ENCODE peak calls at places on chromosome 15, in nine cellular contexts. One of them, this sample, is unnamed. For H3K4me1, the result is how much of the 10 kb centered on the place peaks cover.

GRCh38 chr15:70289191-70289955 is 191.7 kb upstream of the TLE3 start:
- DNase-seq in tibial artery: no peak
- DNase-seq in transverse colon: no peak
- DNase-seq in right cardiac atrium: no peak
- DNase-seq in left ventricle myocardium inferior: no peak
- DNase-seq in upper lobe of right lung: peak
- DNase-seq in IMR-90: no peak
- DNase-seq in suprapubic skin: no peak
- DNase-seq in colonic mucosa: no peak
- DNase-seq in this sample: no peak

GRCh38 chr15:97947465-97948262 is 12.8 kb upstream of the ARRDC4 start:
- DNase-seq in tibial artery: no peak
- DNase-seq in transverse colon: peak
- DNase-seq in right cardiac atrium: no peak
- DNase-seq in left ventricle myocardium inferior: no peak
- DNase-seq in upper lobe of right lung: no peak
- DNase-seq in IMR-90: peak
- DNase-seq in suprapubic skin: no peak
- DNase-seq in colonic mucosa: peak
- DNase-seq in this sample: no peak

GRCh38 chr15:35925634-35926380 is 379.8 kb upstream of the DPH6 start:
- DNase-seq in tibial artery: no peak
- DNase-seq in transverse colon: no peak
- DNase-seq in right cardiac atrium: no peak
- DNase-seq in left ventricle myocardium inferior: no peak
- DNase-seq in upper lobe of right lung: no peak
- DNase-seq in IMR-90: peak
- DNase-seq in suprapubic skin: no peak
- DNase-seq in colonic mucosa: no peak
- DNase-seq in this sample: no peak

GRCh38 chr15:76337739-76338554 is 1.4 kb downstream of the ISL2 start:
- DNase-seq in tibial artery: no peak
- DNase-seq in transverse colon: peak
- DNase-seq in right cardiac atrium: no peak
- DNase-seq in left ventricle myocardium inferior: no peak
- DNase-seq in upper lobe of right lung: no peak
- DNase-seq in IMR-90: no peak
- DNase-seq in suprapubic skin: no peak
- DNase-seq in colonic mucosa: no peak
- DNase-seq in this sample: no peak

GRCh38 chr15:84657748-84658079 is 285 bp downstream of the NMB start:
- DNase-seq in tibial artery: no peak
- DNase-seq in transverse colon: peak
- DNase-seq in right cardiac atrium: no peak
- DNase-seq in left ventricle myocardium inferior: no peak
- DNase-seq in upper lobe of right lung: no peak
- DNase-seq in IMR-90: no peak
- DNase-seq in suprapubic skin: no peak
- DNase-seq in colonic mucosa: no peak
- DNase-seq in this sample: no peak

GRCh38 chr15:34079904-34080303 is 21.8 kb downstream of the EMC7 start:
- DNase-seq in tibial artery: no peak
- DNase-seq in transverse colon: no peak
- DNase-seq in right cardiac atrium: no peak
- DNase-seq in left ventricle myocardium inferior: no peak
- DNase-seq in upper lobe of right lung: no peak
- DNase-seq in IMR-90: no peak
- DNase-seq in suprapubic skin: no peak
- DNase-seq in colonic mucosa: no peak
- DNase-seq in this sample: no peak

GRCh38 chr15:73346735-73347312 is 21.9 kb downstream of the HCN4 start:
- DNase-seq in tibial artery: no peak
- DNase-seq in transverse colon: peak
- DNase-seq in right cardiac atrium: peak
- DNase-seq in left ventricle myocardium inferior: peak
- DNase-seq in upper lobe of right lung: peak
- DNase-seq in IMR-90: peak
- DNase-seq in suprapubic skin: no peak
- DNase-seq in colonic mucosa: peak
- DNase-seq in this sample: no peak

GRCh38 chr15:61685513-61685912 is 374.7 kb downstream of the VPS13C start:
- DNase-seq in tibial artery: no peak
- DNase-seq in transverse colon: no peak
- DNase-seq in right cardiac atrium: no peak
- DNase-seq in left ventricle myocardium inferior: no peak
- DNase-seq in upper lobe of right lung: no peak
- DNase-seq in IMR-90: no peak
- DNase-seq in suprapubic skin: no peak
- DNase-seq in colonic mucosa: no peak
- DNase-seq in this sample: no peak

GRCh38 chr15:87357608-87358007 is 898.9 kb downstream of the NTRK3 start:
- DNase-seq in tibial artery: no peak
- DNase-seq in transverse colon: no peak
- DNase-seq in right cardiac atrium: no peak
- DNase-seq in left ventricle myocardium inferior: no peak
- DNase-seq in upper lobe of right lung: no peak
- DNase-seq in IMR-90: no peak
- DNase-seq in suprapubic skin: no peak
- DNase-seq in colonic mucosa: no peak
- DNase-seq in this sample: no peak

GRCh38 chr15:58546635-58547627 is 115.1 kb downstream of the LIPC start:
- DNase-seq in tibial artery: peak
- DNase-seq in transverse colon: no peak
- DNase-seq in right cardiac atrium: peak
- DNase-seq in left ventricle myocardium inferior: peak
- DNase-seq in upper lobe of right lung: peak
- DNase-seq in IMR-90: peak
- DNase-seq in suprapubic skin: no peak
- DNase-seq in colonic mucosa: no peak
- DNase-seq in this sample: peak

GRCh38 chr15:59174846-59175831 is 31.5 kb upstream of the LDHAL6B start:
- DNase-seq in tibial artery: peak
- DNase-seq in transverse colon: peak
- DNase-seq in right cardiac atrium: peak
- DNase-seq in left ventricle myocardium inferior: peak
- DNase-seq in upper lobe of right lung: peak
- DNase-seq in IMR-90: peak
- DNase-seq in suprapubic skin: no peak
- DNase-seq in colonic mucosa: peak
- DNase-seq in this sample: no peak

GRCh38 chr15:83046558-83047127 is 20.4 kb downstream of the BTBD1 start:
- DNase-seq in tibial artery: no peak
- DNase-seq in transverse colon: no peak
- DNase-seq in right cardiac atrium: no peak
- DNase-seq in left ventricle myocardium inferior: no peak
- DNase-seq in upper lobe of right lung: no peak
- DNase-seq in IMR-90: peak
- DNase-seq in suprapubic skin: no peak
- DNase-seq in colonic mucosa: no peak
- DNase-seq in this sample: no peak

GRCh38 chr15:73633991-73634495 is 854 bp upstream of the NPTN start:
- DNase-seq in tibial artery: no peak
- DNase-seq in transverse colon: no peak
- DNase-seq in right cardiac atrium: no peak
- DNase-seq in left ventricle myocardium inferior: no peak
- DNase-seq in upper lobe of right lung: no peak
- DNase-seq in IMR-90: peak
- DNase-seq in suprapubic skin: no peak
- DNase-seq in colonic mucosa: no peak
- DNase-seq in this sample: no peak

GRCh38 chr15:78421241-78421994 is 16.6 kb upstream of the IREB2 start:
- DNase-seq in tibial artery: no peak
- DNase-seq in transverse colon: no peak
- DNase-seq in right cardiac atrium: no peak
- DNase-seq in left ventricle myocardium inferior: no peak
- DNase-seq in upper lobe of right lung: no peak
- DNase-seq in IMR-90: no peak
- DNase-seq in suprapubic skin: no peak
- DNase-seq in colonic mucosa: no peak
- DNase-seq in this sample: no peak

GRCh38 chr15:67824900-67825879 is at the start of gene SKOR1:
- DNase-seq in tibial artery: no peak
- DNase-seq in transverse colon: no peak
- DNase-seq in right cardiac atrium: no peak
- DNase-seq in left ventricle myocardium inferior: no peak
- DNase-seq in upper lobe of right lung: peak
- DNase-seq in IMR-90: peak
- DNase-seq in suprapubic skin: no peak
- DNase-seq in colonic mucosa: no peak
- DNase-seq in this sample: peak

GRCh38 chr15:99590913-99591646 is 25.3 kb downstream of the MEF2A start:
- DNase-seq in tibial artery: no peak
- DNase-seq in transverse colon: no peak
- DNase-seq in right cardiac atrium: no peak
- DNase-seq in left ventricle myocardium inferior: no peak
- DNase-seq in upper lobe of right lung: no peak
- DNase-seq in IMR-90: no peak
- DNase-seq in suprapubic skin: no peak
- DNase-seq in colonic mucosa: no peak
- DNase-seq in this sample: no peak

GRCh38 chr15:45094358-45094730 is 19.6 kb downstream of the DUOX2 start:
- DNase-seq in tibial artery: no peak
- DNase-seq in transverse colon: no peak
- DNase-seq in right cardiac atrium: no peak
- DNase-seq in left ventricle myocardium inferior: no peak
- DNase-seq in upper lobe of right lung: no peak
- DNase-seq in IMR-90: peak
- DNase-seq in suprapubic skin: no peak
- DNase-seq in colonic mucosa: no peak
- DNase-seq in this sample: peak

DNA sequence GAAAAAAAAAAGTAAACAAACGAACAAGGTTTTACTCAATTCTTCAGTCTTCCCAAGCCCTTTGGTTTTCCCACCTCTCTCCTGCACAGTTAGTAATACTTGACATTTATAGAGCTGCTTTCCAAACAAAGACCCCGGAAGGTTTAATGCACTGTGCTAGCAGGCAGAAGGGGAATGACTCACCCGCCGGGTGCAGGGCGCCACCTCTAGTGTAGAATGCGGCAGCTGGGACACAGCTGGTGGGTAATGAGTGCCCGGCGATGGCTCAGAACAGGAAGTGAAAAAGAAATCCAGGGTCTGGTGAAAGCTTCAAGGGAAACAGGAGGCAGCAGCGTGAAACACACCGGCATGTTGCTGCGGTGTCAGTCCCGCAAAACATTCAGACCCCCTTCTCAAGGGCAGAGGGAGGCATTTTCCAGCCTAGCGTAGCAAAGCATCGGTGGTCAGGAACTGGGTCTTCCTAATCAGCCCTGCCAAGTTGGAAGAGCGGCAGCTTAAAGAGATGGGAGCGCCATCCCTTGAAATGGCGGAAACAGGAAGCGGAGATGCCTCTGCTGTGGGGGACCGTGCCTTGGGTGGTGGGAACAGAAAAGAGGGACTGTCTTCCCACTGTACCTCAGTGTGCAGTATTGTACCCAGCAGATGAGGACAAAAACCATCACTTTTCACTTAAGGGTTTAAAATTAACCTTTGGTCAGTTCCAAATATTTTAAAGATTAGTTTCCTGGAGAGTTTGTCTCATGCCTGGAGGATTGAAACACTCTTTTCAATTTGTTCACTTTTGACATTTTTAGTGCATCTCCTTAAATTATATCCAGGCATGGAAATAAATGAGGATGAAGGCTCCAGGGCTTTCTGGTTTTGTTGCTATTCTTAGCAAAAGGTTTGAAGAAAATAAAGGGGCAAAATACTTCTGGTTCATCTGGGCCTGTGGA is 160.8 kb upstream of the MCTP2 start:
- DNase-seq in tibial artery: no peak
- DNase-seq in transverse colon: peak
- DNase-seq in right cardiac atrium: no peak
- DNase-seq in left ventricle myocardium inferior: no peak
- DNase-seq in upper lobe of right lung: peak
- DNase-seq in IMR-90: no peak
- DNase-seq in suprapubic skin: no peak
- DNase-seq in colonic mucosa: peak
- DNase-seq in this sample: peak
- H3K4me3 ChIP-seq in tibial artery: no peak
- H3K4me3 ChIP-seq in transverse colon: no peak
- H3K4me3 ChIP-seq in right cardiac atrium: no peak
- H3K4me3 ChIP-seq in left ventricle myocardium inferior: no peak
- H3K4me3 ChIP-seq in upper lobe of right lung: no peak
- H3K4me3 ChIP-seq in IMR-90: no peak
- H3K4me3 ChIP-seq in suprapubic skin: no peak
- H3K4me3 ChIP-seq in colonic mucosa: no peak
- H3K4me3 ChIP-seq in this sample: no peak

GRCh38 chr15:88400591-88400990 is 66.6 kb downstream of the MRPL46 start:
- DNase-seq in tibial artery: no peak
- DNase-seq in transverse colon: no peak
- DNase-seq in right cardiac atrium: no peak
- DNase-seq in left ventricle myocardium inferior: no peak
- DNase-seq in upper lobe of right lung: no peak
- DNase-seq in IMR-90: no peak
- DNase-seq in suprapubic skin: no peak
- DNase-seq in colonic mucosa: no peak
- DNase-seq in this sample: no peak
- H3K4me1 ChIP-seq in tibial artery: under half
- H3K4me1 ChIP-seq in transverse colon: under half
- H3K4me1 ChIP-seq in right cardiac atrium: under half
- H3K4me1 ChIP-seq in left ventricle myocardium inferior: under half
- H3K4me1 ChIP-seq in upper lobe of right lung: under half
- H3K4me1 ChIP-seq in IMR-90: under half
- H3K4me1 ChIP-seq in suprapubic skin: under half
- H3K4me1 ChIP-seq in colonic mucosa: under half
- H3K4me1 ChIP-seq in this sample: under half

DNA sequence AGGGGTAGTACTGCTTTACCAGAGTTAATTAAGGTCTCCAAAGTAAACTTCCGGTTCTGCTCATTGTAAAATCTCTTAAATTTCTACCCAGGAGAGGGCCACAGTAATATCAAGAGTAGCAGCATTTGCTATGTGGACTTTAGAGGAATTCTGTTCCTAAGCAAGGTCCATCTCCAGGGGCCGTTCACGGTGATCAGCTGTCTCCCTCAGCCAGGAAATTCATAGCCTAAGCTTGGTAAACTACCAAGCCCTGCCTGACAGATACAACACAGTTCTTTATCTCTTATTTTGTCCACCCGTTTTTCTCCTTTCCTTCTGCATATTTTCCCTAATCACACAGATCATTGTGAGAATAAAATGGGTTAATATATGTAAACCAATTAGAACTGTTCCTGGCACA is 2.3 kb downstream of the DUT start:
- DNase-seq in tibial artery: no peak
- DNase-seq in transverse colon: no peak
- DNase-seq in right cardiac atrium: no peak
- DNase-seq in left ventricle myocardium inferior: no peak
- DNase-seq in upper lobe of right lung: no peak
- DNase-seq in IMR-90: no peak
- DNase-seq in suprapubic skin: no peak
- DNase-seq in colonic mucosa: no peak
- DNase-seq in this sample: no peak
- H3K4me3 ChIP-seq in tibial artery: no peak
- H3K4me3 ChIP-seq in transverse colon: no peak
- H3K4me3 ChIP-seq in right cardiac atrium: no peak
- H3K4me3 ChIP-seq in left ventricle myocardium inferior: no peak
- H3K4me3 ChIP-seq in upper lobe of right lung: no peak
- H3K4me3 ChIP-seq in IMR-90: no peak
- H3K4me3 ChIP-seq in suprapubic skin: no peak
- H3K4me3 ChIP-seq in colonic mucosa: no peak
- H3K4me3 ChIP-seq in this sample: no peak

GRCh38 chr15:32905481-32905880 is 187.7 kb downstream of the GREM1 start:
- DNase-seq in tibial artery: no peak
- DNase-seq in transverse colon: no peak
- DNase-seq in right cardiac atrium: no peak
- DNase-seq in left ventricle myocardium inferior: no peak
- DNase-seq in upper lobe of right lung: no peak
- DNase-seq in IMR-90: peak
- DNase-seq in suprapubic skin: no peak
- DNase-seq in colonic mucosa: no peak
- DNase-seq in this sample: no peak
- H3K4me1 ChIP-seq in tibial artery: under half
- H3K4me1 ChIP-seq in transverse colon: under half
- H3K4me1 ChIP-seq in right cardiac atrium: under half
- H3K4me1 ChIP-seq in left ventricle myocardium inferior: under half
- H3K4me1 ChIP-seq in upper lobe of right lung: under half
- H3K4me1 ChIP-seq in IMR-90: under half
- H3K4me1 ChIP-seq in suprapubic skin: under half
- H3K4me1 ChIP-seq in colonic mucosa: under half
- H3K4me1 ChIP-seq in this sample: under half

This sample was measured in kidney.